ENCODE peak calls at places on chromosome 4, in seven cellular contexts. M, G, K, A, P, Q and C are unnamed samples.

GRCh38 chr4:146202665-146203064 is 11.7 kb upstream of the REELD1 start:
- DNase-seq in M (no peak), G (no peak), K (no peak), A (no peak), P (no peak), Q (no peak), C (no peak)

GRCh38 chr4:91958651-91959050 is 345.1 kb upstream of the GRID2 start:
- DNase-seq in M (peak; percentile 86), G (no peak), K (peak; percentile 6), A (no peak), P (no peak), Q (no peak), C (peak; percentile 34)

GRCh38 chr4:102441978-102442890 is 58.9 kb upstream of the NFKB1 start:
- DNase-seq in M (no peak), G (no peak), K (no peak), A (no peak), P (no peak), Q (no peak), C (no peak)

GRCh38 chr4:129092636-129093172 is 635 bp downstream of the SCLT1 start:
- DNase-seq in M (no peak), G (no peak), K (peak; percentile 28), A (peak; percentile 52), P (no peak), Q (no peak), C (no peak)

GRCh38 chr4:146243141-146243882 is 29.0 kb downstream of the REELD1 start:
- DNase-seq in M (peak; percentile 58), G (no peak), K (peak; percentile 37), A (no peak), P (no peak), Q (peak; percentile 90), C (peak; percentile 83)

GRCh38 chr4:1043162-1043561 is 31.7 kb downstream of the FGFRL1 start:
- DNase-seq in M (no peak), G (no peak), K (no peak), A (no peak), P (no peak), Q (no peak), C (no peak)

GRCh38 chr4:155552180-155552579 is 114.5 kb upstream of the GUCY1A1 start:
- DNase-seq in M (peak; percentile 77), G (no peak), K (peak; percentile 81), A (peak; percentile 72), P (no peak), Q (no peak), C (peak; percentile 48)

GRCh38 chr4:10098770-10099139 is 17.8 kb downstream of the WDR1 start:
- DNase-seq in M (no peak), G (no peak), K (peak; percentile 80), A (peak; percentile 74), P (no peak), Q (no peak), C (no peak)

GRCh38 chr4:119100640-119101039 is 35.0 kb upstream of the MYOZ2 start:
- DNase-seq in M (no peak), G (no peak), K (no peak), A (peak; percentile 70), P (no peak), Q (no peak), C (no peak)

GRCh38 chr4:152010680-152011079 is 249.9 kb upstream of the GATB start:
- DNase-seq in M (no peak), G (no peak), K (no peak), A (no peak), P (no peak), Q (no peak), C (no peak)

GRCh38 chr4:37960679-37961078 is 481 bp downstream of the PTTG2 start:
- DNase-seq in M (no peak), G (no peak), K (no peak), A (no peak), P (no peak), Q (no peak), C (no peak)

GRCh38 chr4:6332042-6332668 is 62.5 kb downstream of the WFS1 start:
- DNase-seq in M (peak; percentile 59), G (peak; percentile 57), K (peak; percentile 15), A (peak; percentile 9), P (peak; percentile 29), Q (peak; percentile 86), C (peak; percentile 75)

GRCh38 chr4:2297606-2298517 is 36.0 kb upstream of the MXD4 start:
- DNase-seq in M (no peak), G (no peak), K (no peak), A (no peak), P (no peak), Q (no peak), C (no peak)

GRCh38 chr4:17168571-17168970 is 270.1 kb upstream of the LDB2 start:
- DNase-seq in M (peak; percentile 75), G (no peak), K (peak; percentile 87), A (peak; percentile 73), P (no peak), Q (no peak), C (no peak)

GRCh38 chr4:116561717-116562116 is 523.7 kb downstream of the TRAM1L1 start:
- DNase-seq in M (no peak), G (no peak), K (no peak), A (no peak), P (no peak), Q (no peak), C (no peak)

GRCh38 chr4:184514121-184514988 is 40.0 kb upstream of the IRF2 start:
- DNase-seq in M (peak; percentile 26), G (no peak), K (peak; percentile 95), A (peak; percentile 85), P (peak; percentile 35), Q (no peak), C (no peak)

GRCh38 chr4:182918791-182919302 is 1.7 kb upstream of the DCTD start:
- DNase-seq in M (no peak), G (no peak), K (no peak), A (peak; percentile 12), P (no peak), Q (no peak), C (no peak)

GRCh38 chr4:16001484-16001858 is 38.5 kb upstream of the FGFBP2 start:
- DNase-seq in M (peak; percentile 93), G (peak; percentile 56), K (peak; percentile 72), A (peak; percentile 81), P (peak; percentile 53), Q (peak; percentile 61), C (peak; percentile 90)

GRCh38 chr4:16000708-16001483 is 37.9 kb upstream of the FGFBP2 start:
- DNase-seq in M (no peak), G (no peak), K (no peak), A (no peak), P (no peak), Q (no peak), C (no peak)

GRCh38 chr4:15995826-15996225 is 32.9 kb upstream of the FGFBP2 start:
- DNase-seq in M (no peak), G (no peak), K (no peak), A (no peak), P (no peak), Q (no peak), C (no peak)

GRCh38 chr4:15996773-15997172 is 33.8 kb upstream of the FGFBP2 start:
- DNase-seq in M (no peak), G (no peak), K (peak; percentile 13), A (peak; percentile 10), P (no peak), Q (no peak), C (no peak)
- H3K27ac ChIP-seq in M (no peak overlapping the region), G (no peak overlapping the region), K (no peak overlapping the region), A (no peak overlapping the region), P (no peak overlapping the region), Q (no peak overlapping the region), C (no peak overlapping the region)

GRCh38 chr4:76607846-76608245 is 172.8 kb downstream of the SHROOM3 start:
- DNase-seq in M (no peak), G (no peak), K (no peak), A (no peak), P (no peak), Q (no peak), C (no peak)

GRCh38 chr4:76610751-76611150 is 175.7 kb downstream of the SHROOM3 start:
- DNase-seq in M (peak; percentile 68), G (no peak), K (no peak), A (no peak), P (no peak), Q (no peak), C (no peak)

GRCh38 chr4:76607266-76607799 is 172.3 kb downstream of the SHROOM3 start:
- DNase-seq in M (no peak), G (peak; percentile 42), K (peak; percentile 47), A (peak; percentile 63), P (no peak), Q (no peak), C (no peak)

GRCh38 chr4:76605099-76605563 is 170.1 kb downstream of the SHROOM3 start:
- DNase-seq in M (no peak), G (no peak), K (peak; percentile 40), A (no peak), P (no peak), Q (no peak), C (no peak)

DNA sequence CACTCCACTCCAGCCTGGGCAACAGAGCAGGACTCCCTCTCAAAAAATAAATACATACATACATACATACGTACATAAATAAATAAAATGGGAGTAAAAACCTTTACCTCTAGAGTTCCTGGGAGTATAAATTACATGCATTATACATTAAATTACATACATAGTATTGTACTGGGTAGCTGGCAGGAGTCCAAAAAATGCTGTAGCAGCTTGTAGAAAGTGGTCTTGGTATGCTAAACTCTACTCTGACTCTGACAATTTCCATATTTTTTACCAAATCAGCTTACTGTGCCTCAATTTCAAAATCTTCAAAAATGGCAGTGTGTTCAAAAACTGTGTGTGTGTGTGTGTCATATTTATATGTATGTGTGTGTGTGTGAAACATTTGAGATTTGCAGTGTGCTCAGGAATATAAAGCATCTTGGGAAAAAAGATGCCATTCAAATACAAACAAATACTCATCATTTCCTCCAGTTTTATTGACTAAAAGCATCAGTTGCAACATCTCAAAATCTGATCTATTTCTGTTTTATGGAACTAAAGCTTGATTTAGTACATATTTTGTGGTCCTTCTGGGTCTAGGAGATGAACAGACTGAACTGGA is 171.7 kb downstream of the SHROOM3 start:
- DNase-seq in M (no peak), G (no peak), K (no peak), A (peak; percentile 71), P (no peak), Q (no peak), C (no peak)
- H2AK5ac ChIP-seq in M (no peak overlapping the region), G (no peak overlapping the region), K (no peak overlapping the region), A (no peak overlapping the region), P (no peak overlapping the region), Q (no peak overlapping the region), C (no peak overlapping the region)

DNA sequence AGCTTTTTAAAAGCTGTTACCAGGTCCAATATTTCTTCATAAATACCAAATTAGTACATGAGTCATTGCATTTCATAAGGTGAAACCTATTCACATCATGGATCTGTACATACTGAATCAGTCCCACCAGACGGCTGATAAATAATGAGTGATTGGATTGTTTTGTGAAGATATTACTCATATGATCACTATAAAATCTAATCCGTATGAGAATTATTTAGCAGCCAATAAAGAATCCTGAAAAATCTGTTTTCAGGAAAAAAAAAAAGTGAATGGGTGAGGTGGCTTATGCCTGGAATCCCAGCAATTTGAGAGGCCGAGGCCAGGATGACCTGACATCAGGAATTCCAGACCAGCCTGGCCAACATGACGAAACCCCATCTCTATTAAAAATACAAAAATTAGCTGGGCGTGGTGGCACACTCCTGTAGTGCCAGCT is 438.1 kb downstream of the INPP4B start:
- DNase-seq in M (peak; percentile 68), G (no peak), K (no peak), A (no peak), P (peak; percentile 28), Q (no peak), C (no peak)
- H3K27ac ChIP-seq in M (no peak overlapping the region), G (no peak overlapping the region), K (no peak overlapping the region), A (peak overlapping the region; percentile 86), P (no peak overlapping the region), Q (no peak overlapping the region), C (no peak overlapping the region)

DNA sequence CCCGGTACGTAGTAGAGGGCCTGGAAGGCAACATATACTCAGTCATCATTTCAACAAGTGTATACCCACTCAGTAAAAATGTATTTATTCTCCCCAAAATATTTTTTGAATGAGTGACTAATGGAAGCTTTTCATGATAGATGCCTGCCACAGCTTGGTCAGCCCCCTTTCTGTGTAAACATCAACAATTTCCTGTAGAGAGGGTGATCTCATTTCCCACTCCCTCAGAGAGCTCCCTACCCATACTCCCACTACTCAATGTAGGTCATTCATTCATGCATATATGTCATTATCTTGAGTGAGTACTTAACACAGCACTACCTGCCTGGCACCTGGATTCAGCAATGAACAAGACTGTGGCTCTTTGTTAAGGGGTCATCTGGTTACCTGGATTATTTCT is 81.9 kb downstream of the STK32B start:
- DNase-seq in M (no peak), G (no peak), K (no peak), A (no peak), P (no peak), Q (no peak), C (no peak)
- H2AK5ac ChIP-seq in M (no peak overlapping the region), G (no peak overlapping the region), K (no peak overlapping the region), A (no peak overlapping the region), P (no peak overlapping the region), Q (no peak overlapping the region), C (no peak overlapping the region)